ENCODE peak calls at places on chromosome 19, in seven cellular contexts. One of them, this sample, is unnamed.

GRCh38 chr19:8161135-8161646 is 11.8 kb upstream of the FBN3 start:
- DNase-seq in lower lobe of right lung: no peak
- DNase-seq in pancreas: no peak
- DNase-seq in cardiac muscle cell: peak
- DNase-seq in mammary epithelial cell: peak
- DNase-seq in body of pancreas: peak
- DNase-seq in IMR-90: no peak
- DNase-seq in this sample: peak

GRCh38 chr19:48681127-48681470 is 8.3 kb upstream of the NTN5 start:
- DNase-seq in lower lobe of right lung: no peak
- DNase-seq in pancreas: no peak
- DNase-seq in cardiac muscle cell: peak
- DNase-seq in mammary epithelial cell: peak
- DNase-seq in body of pancreas: peak
- DNase-seq in IMR-90: peak
- DNase-seq in this sample: peak

GRCh38 chr19:46350758-46351159 is 3.9 kb downstream of the PPP5C start:
- DNase-seq in lower lobe of right lung: no peak
- DNase-seq in pancreas: no peak
- DNase-seq in cardiac muscle cell: no peak
- DNase-seq in mammary epithelial cell: no peak
- DNase-seq in body of pancreas: peak
- DNase-seq in IMR-90: no peak
- DNase-seq in this sample: no peak

GRCh38 chr19:7870571-7871279 is 3.5 kb downstream of the PRR36 start:
- DNase-seq in lower lobe of right lung: no peak
- DNase-seq in pancreas: no peak
- DNase-seq in cardiac muscle cell: peak
- DNase-seq in mammary epithelial cell: peak
- DNase-seq in body of pancreas: peak
- DNase-seq in IMR-90: no peak
- DNase-seq in this sample: peak

GRCh38 chr19:48862827-48863226 is 5.6 kb downstream of the PLEKHA4 start:
- DNase-seq in lower lobe of right lung: no peak
- DNase-seq in pancreas: no peak
- DNase-seq in cardiac muscle cell: no peak
- DNase-seq in mammary epithelial cell: no peak
- DNase-seq in body of pancreas: no peak
- DNase-seq in IMR-90: no peak
- DNase-seq in this sample: no peak

GRCh38 chr19:47093841-47094240 is 19.7 kb downstream of the ZC3H4 start:
- DNase-seq in lower lobe of right lung: no peak
- DNase-seq in pancreas: no peak
- DNase-seq in cardiac muscle cell: no peak
- DNase-seq in mammary epithelial cell: no peak
- DNase-seq in body of pancreas: no peak
- DNase-seq in IMR-90: no peak
- DNase-seq in this sample: no peak

GRCh38 chr19:47406711-47407416 is 12.5 kb downstream of the MEIS3 start:
- DNase-seq in lower lobe of right lung: no peak
- DNase-seq in pancreas: no peak
- DNase-seq in cardiac muscle cell: peak
- DNase-seq in mammary epithelial cell: no peak
- DNase-seq in body of pancreas: no peak
- DNase-seq in IMR-90: no peak
- DNase-seq in this sample: no peak

GRCh38 chr19:17235618-17236413 is 9.8 kb downstream of the OCEL1 start:
- DNase-seq in lower lobe of right lung: peak
- DNase-seq in pancreas: peak
- DNase-seq in cardiac muscle cell: peak
- DNase-seq in mammary epithelial cell: peak
- DNase-seq in body of pancreas: peak
- DNase-seq in IMR-90: peak
- DNase-seq in this sample: no peak

GRCh38 chr19:57559008-57559403 is 657 bp downstream of the ZNF550 start:
- DNase-seq in lower lobe of right lung: peak
- DNase-seq in pancreas: peak
- DNase-seq in cardiac muscle cell: peak
- DNase-seq in mammary epithelial cell: peak
- DNase-seq in body of pancreas: peak
- DNase-seq in IMR-90: no peak
- DNase-seq in this sample: no peak

GRCh38 chr19:35353635-35354034 is 4.6 kb upstream of the FFAR3 start:
- DNase-seq in lower lobe of right lung: peak
- DNase-seq in pancreas: no peak
- DNase-seq in cardiac muscle cell: peak
- DNase-seq in mammary epithelial cell: no peak
- DNase-seq in body of pancreas: peak
- DNase-seq in IMR-90: no peak
- DNase-seq in this sample: no peak

GRCh38 chr19:18317998-18318800 is 4.7 kb downstream of the LSM4 start:
- DNase-seq in lower lobe of right lung: peak
- DNase-seq in pancreas: no peak
- DNase-seq in cardiac muscle cell: no peak
- DNase-seq in mammary epithelial cell: no peak
- DNase-seq in body of pancreas: peak
- DNase-seq in IMR-90: no peak
- DNase-seq in this sample: peak

GRCh38 chr19:35755550-35756371 is 1.1 kb downstream of the HSPB6 start:
- DNase-seq in lower lobe of right lung: no peak
- DNase-seq in pancreas: no peak
- DNase-seq in cardiac muscle cell: peak
- DNase-seq in mammary epithelial cell: no peak
- DNase-seq in body of pancreas: peak
- DNase-seq in IMR-90: peak
- DNase-seq in this sample: no peak

GRCh38 chr19:40134866-40135265 is 44.1 kb upstream of the ZNF780A start:
- DNase-seq in lower lobe of right lung: no peak
- DNase-seq in pancreas: no peak
- DNase-seq in cardiac muscle cell: no peak
- DNase-seq in mammary epithelial cell: no peak
- DNase-seq in body of pancreas: no peak
- DNase-seq in IMR-90: no peak
- DNase-seq in this sample: no peak

GRCh38 chr19:3523361-3524074 is 15.5 kb upstream of the TEKTIP1 start:
- DNase-seq in lower lobe of right lung: no peak
- DNase-seq in pancreas: no peak
- DNase-seq in cardiac muscle cell: no peak
- DNase-seq in mammary epithelial cell: no peak
- DNase-seq in body of pancreas: no peak
- DNase-seq in IMR-90: no peak
- DNase-seq in this sample: no peak

GRCh38 chr19:4068058-4068966 is 1.6 kb upstream of the ZBTB7A start:
- DNase-seq in lower lobe of right lung: peak
- DNase-seq in pancreas: no peak
- DNase-seq in cardiac muscle cell: no peak
- DNase-seq in mammary epithelial cell: no peak
- DNase-seq in body of pancreas: no peak
- DNase-seq in IMR-90: no peak
- DNase-seq in this sample: no peak

DNA sequence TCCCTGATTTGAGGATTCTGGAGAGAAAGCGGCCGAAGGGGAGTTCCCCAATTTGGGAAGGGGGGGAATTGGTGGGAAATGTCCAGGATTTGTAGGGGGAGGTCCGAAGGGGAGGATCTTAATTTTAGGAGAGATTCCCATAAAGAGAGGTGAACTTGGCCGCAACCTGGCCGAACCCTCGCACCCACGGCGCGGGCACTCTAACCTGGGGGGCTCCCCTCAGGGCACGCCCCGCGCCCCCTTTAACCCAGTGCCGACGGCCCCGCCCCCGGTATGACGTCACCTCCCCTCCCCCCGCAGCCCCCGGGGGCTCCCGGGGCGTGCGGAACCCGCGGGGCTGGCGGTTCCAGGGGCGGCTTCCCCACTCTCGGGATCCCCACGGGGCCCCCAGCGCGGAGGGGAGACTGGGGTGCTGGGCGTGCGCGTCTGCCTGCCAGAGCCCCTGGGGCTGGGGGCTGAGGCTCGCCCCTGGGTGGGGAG is 1.1 kb downstream of the PTPRS start:
- DNase-seq in lower lobe of right lung: no peak
- DNase-seq in pancreas: no peak
- DNase-seq in cardiac muscle cell: no peak
- DNase-seq in mammary epithelial cell: no peak
- DNase-seq in body of pancreas: no peak
- DNase-seq in IMR-90: no peak
- DNase-seq in this sample: no peak
- H3K4me3 ChIP-seq in lower lobe of right lung: peak
- H3K4me3 ChIP-seq in pancreas: no peak
- H3K4me3 ChIP-seq in cardiac muscle cell: peak
- H3K4me3 ChIP-seq in mammary epithelial cell: peak
- H3K4me3 ChIP-seq in body of pancreas: no peak
- H3K4me3 ChIP-seq in IMR-90: peak
- H3K4me3 ChIP-seq in this sample: peak

GRCh38 chr19:11989112-11989456 is 24.2 kb downstream of the ZNF763 start:
- DNase-seq in lower lobe of right lung: no peak
- DNase-seq in pancreas: no peak
- DNase-seq in cardiac muscle cell: no peak
- DNase-seq in mammary epithelial cell: no peak
- DNase-seq in body of pancreas: no peak
- DNase-seq in IMR-90: no peak
- DNase-seq in this sample: no peak
- H3K4me3 ChIP-seq in lower lobe of right lung: peak
- H3K4me3 ChIP-seq in pancreas: no peak
- H3K4me3 ChIP-seq in cardiac muscle cell: no peak
- H3K4me3 ChIP-seq in mammary epithelial cell: peak
- H3K4me3 ChIP-seq in body of pancreas: peak
- H3K4me3 ChIP-seq in IMR-90: no peak
- H3K4me3 ChIP-seq in this sample: peak

GRCh38 chr19:45112111-45112827 is 19.3 kb downstream of the PPP1R37 start:
- DNase-seq in lower lobe of right lung: no peak
- DNase-seq in pancreas: no peak
- DNase-seq in cardiac muscle cell: no peak
- DNase-seq in mammary epithelial cell: no peak
- DNase-seq in body of pancreas: no peak
- DNase-seq in IMR-90: no peak
- DNase-seq in this sample: no peak

GRCh38 chr19:45115809-45116615 is 23.0 kb downstream of the PPP1R37 start:
- DNase-seq in lower lobe of right lung: no peak
- DNase-seq in pancreas: no peak
- DNase-seq in cardiac muscle cell: no peak
- DNase-seq in mammary epithelial cell: no peak
- DNase-seq in body of pancreas: no peak
- DNase-seq in IMR-90: no peak
- DNase-seq in this sample: no peak

GRCh38 chr19:45117167-45117594 is 24.2 kb downstream of the PPP1R37 start:
- DNase-seq in lower lobe of right lung: peak
- DNase-seq in pancreas: no peak
- DNase-seq in cardiac muscle cell: peak
- DNase-seq in mammary epithelial cell: no peak
- DNase-seq in body of pancreas: no peak
- DNase-seq in IMR-90: peak
- DNase-seq in this sample: peak

GRCh38 chr19:45113628-45114027 is 20.6 kb downstream of the PPP1R37 start:
- DNase-seq in lower lobe of right lung: no peak
- DNase-seq in pancreas: no peak
- DNase-seq in cardiac muscle cell: no peak
- DNase-seq in mammary epithelial cell: no peak
- DNase-seq in body of pancreas: peak
- DNase-seq in IMR-90: no peak
- DNase-seq in this sample: no peak

DNA sequence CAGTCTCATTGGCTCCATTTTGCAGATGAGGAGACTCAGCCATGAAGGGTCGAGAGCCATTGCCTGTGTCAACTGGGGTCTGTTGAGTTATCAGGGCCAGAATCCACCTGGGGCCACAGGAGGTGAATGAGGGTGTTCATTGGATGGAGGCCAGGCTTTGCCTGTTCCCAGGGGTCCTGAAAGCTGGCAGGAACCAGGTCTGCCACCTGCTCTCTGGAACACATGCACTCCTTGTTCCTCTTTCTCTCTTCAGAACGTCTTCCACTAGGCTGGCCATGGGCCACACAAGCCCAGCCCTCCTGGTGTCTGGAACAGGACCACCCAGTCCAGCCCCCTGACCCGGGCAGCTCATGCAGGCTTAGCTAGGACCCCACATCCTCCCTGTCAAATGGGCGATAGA is 21.1 kb downstream of the PPP1R37 start:
- DNase-seq in lower lobe of right lung: no peak
- DNase-seq in pancreas: no peak
- DNase-seq in cardiac muscle cell: no peak
- DNase-seq in mammary epithelial cell: no peak
- DNase-seq in body of pancreas: no peak
- DNase-seq in IMR-90: no peak
- DNase-seq in this sample: no peak
- H3K4me3 ChIP-seq in lower lobe of right lung: no peak
- H3K4me3 ChIP-seq in pancreas: no peak
- H3K4me3 ChIP-seq in cardiac muscle cell: no peak
- H3K4me3 ChIP-seq in mammary epithelial cell: no peak
- H3K4me3 ChIP-seq in body of pancreas: no peak
- H3K4me3 ChIP-seq in IMR-90: no peak
- H3K4me3 ChIP-seq in this sample: no peak

GRCh38 chr19:50558039-50558438 is 10.2 kb downstream of the LRRC4B start:
- DNase-seq in lower lobe of right lung: no peak
- DNase-seq in pancreas: no peak
- DNase-seq in cardiac muscle cell: no peak
- DNase-seq in mammary epithelial cell: no peak
- DNase-seq in body of pancreas: no peak
- DNase-seq in IMR-90: no peak
- DNase-seq in this sample: no peak

GRCh38 chr19:50558449-50558848 is 9.8 kb downstream of the LRRC4B start:
- DNase-seq in lower lobe of right lung: no peak
- DNase-seq in pancreas: no peak
- DNase-seq in cardiac muscle cell: no peak
- DNase-seq in mammary epithelial cell: no peak
- DNase-seq in body of pancreas: no peak
- DNase-seq in IMR-90: no peak
- DNase-seq in this sample: no peak

GRCh38 chr19:50556236-50557008 is 11.8 kb downstream of the LRRC4B start:
- DNase-seq in lower lobe of right lung: peak
- DNase-seq in pancreas: peak
- DNase-seq in cardiac muscle cell: peak
- DNase-seq in mammary epithelial cell: peak
- DNase-seq in body of pancreas: peak
- DNase-seq in IMR-90: peak
- DNase-seq in this sample: peak

GRCh38 chr19:50555447-50556235 is 12.6 kb downstream of the LRRC4B start:
- DNase-seq in lower lobe of right lung: no peak
- DNase-seq in pancreas: no peak
- DNase-seq in cardiac muscle cell: no peak
- DNase-seq in mammary epithelial cell: no peak
- DNase-seq in body of pancreas: no peak
- DNase-seq in IMR-90: no peak
- DNase-seq in this sample: no peak

DNA sequence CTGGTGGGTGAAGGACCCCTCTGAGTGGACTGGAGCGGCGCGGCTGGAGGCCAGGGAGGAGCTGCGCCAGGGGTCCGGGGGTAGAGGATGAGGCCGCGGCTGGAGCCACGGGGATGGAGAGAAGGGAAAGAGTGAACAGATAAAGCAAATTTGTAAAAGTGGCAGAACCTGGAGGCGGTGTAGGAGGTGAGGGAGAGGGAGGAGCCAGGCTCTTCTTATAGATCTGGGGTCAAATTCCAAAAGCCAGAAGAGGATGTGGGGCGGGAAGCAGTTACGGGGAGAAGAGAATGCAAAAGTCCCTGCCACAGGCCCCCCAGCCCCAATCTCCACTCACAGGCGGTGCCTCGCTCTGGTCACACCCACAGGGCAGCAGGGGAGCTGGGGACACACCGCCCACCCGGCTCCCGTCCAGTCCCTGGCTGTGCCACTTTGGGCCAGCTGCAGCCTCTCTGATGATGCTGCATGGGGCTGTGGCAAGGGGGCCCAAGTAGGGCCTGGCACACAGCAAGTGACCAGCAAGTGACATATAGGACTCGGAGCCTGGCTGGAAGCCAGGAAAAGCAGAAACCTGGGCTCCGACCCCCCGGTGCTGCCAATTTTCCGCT is 11.1 kb downstream of the LRRC4B start:
- DNase-seq in lower lobe of right lung: no peak
- DNase-seq in pancreas: no peak
- DNase-seq in cardiac muscle cell: no peak
- DNase-seq in mammary epithelial cell: no peak
- DNase-seq in body of pancreas: no peak
- DNase-seq in IMR-90: no peak
- DNase-seq in this sample: no peak
- H3K4me3 ChIP-seq in lower lobe of right lung: peak
- H3K4me3 ChIP-seq in pancreas: no peak
- H3K4me3 ChIP-seq in cardiac muscle cell: peak
- H3K4me3 ChIP-seq in mammary epithelial cell: no peak
- H3K4me3 ChIP-seq in body of pancreas: no peak
- H3K4me3 ChIP-seq in IMR-90: no peak
- H3K4me3 ChIP-seq in this sample: peak

This sample was measured in Jurkat, Clone E6-1.